ENCODE peak calls at places on chromosome 9, in four cellular contexts. One of them, this sample, is unnamed.
A peak's percentile ranks its signal among the peaks of the same experiment; 100 is the strongest.

GRCh38 chr9:134844821-134845220 is 35.8 kb upstream of the FCN2 start:
- DNase-seq in HL-60: no peak
- DNase-seq in GM12878: no peak
- DNase-seq in K562: no peak
- DNase-seq in this sample: no peak

GRCh38 chr9:96022445-96023031 is 147.0 kb downstream of the ERCC6L2 start:
- DNase-seq in HL-60: no peak
- DNase-seq in GM12878: no peak
- DNase-seq in K562: peak; percentile 67
- DNase-seq in this sample: no peak

GRCh38 chr9:129175825-129176633 is 2.0 kb downstream of the IER5L start:
- DNase-seq in HL-60: peak; percentile 86
- DNase-seq in GM12878: peak; percentile 49
- DNase-seq in K562: peak; percentile 80
- DNase-seq in this sample: peak; percentile 63

GRCh38 chr9:116144038-116144437 is 9.6 kb upstream of the PAPPA start:
- DNase-seq in HL-60: no peak
- DNase-seq in GM12878: no peak
- DNase-seq in K562: no peak
- DNase-seq in this sample: no peak

GRCh38 chr9:135228983-135229625 is 141.6 kb downstream of the OLFM1 start:
- DNase-seq in HL-60: no peak
- DNase-seq in GM12878: no peak
- DNase-seq in K562: no peak
- DNase-seq in this sample: no peak

GRCh38 chr9:92378825-92379535 is 25.4 kb downstream of the OGN start:
- DNase-seq in HL-60: no peak
- DNase-seq in GM12878: no peak
- DNase-seq in K562: no peak
- DNase-seq in this sample: no peak

GRCh38 chr9:21047315-21047714 is 15.9 kb upstream of the HACD4 start:
- DNase-seq in HL-60: no peak
- DNase-seq in GM12878: no peak
- DNase-seq in K562: no peak
- DNase-seq in this sample: no peak

GRCh38 chr9:134378901-134379338 is 52.7 kb downstream of the RXRA start:
- DNase-seq in HL-60: no peak
- DNase-seq in GM12878: no peak
- DNase-seq in K562: no peak
- DNase-seq in this sample: no peak

GRCh38 chr9:124756011-124756410 is 15.1 kb downstream of the NR6A1 start:
- DNase-seq in HL-60: no peak
- DNase-seq in GM12878: no peak
- DNase-seq in K562: no peak
- DNase-seq in this sample: no peak

GRCh38 chr9:35002623-35003022 is 13.1 kb downstream of the DNAJB5 start:
- DNase-seq in HL-60: no peak
- DNase-seq in GM12878: no peak
- DNase-seq in K562: peak; percentile 1
- DNase-seq in this sample: no peak

GRCh38 chr9:36896296-36896695 is 137.8 kb downstream of the PAX5 start:
- DNase-seq in HL-60: no peak
- DNase-seq in GM12878: no peak
- DNase-seq in K562: no peak
- DNase-seq in this sample: no peak

GRCh38 chr9:16530669-16531461 is 339.6 kb downstream of the BNC2 start:
- DNase-seq in HL-60: no peak
- DNase-seq in GM12878: no peak
- DNase-seq in K562: no peak
- DNase-seq in this sample: no peak

GRCh38 chr9:16535555-16535954 is 334.9 kb downstream of the BNC2 start:
- DNase-seq in HL-60: no peak
- DNase-seq in GM12878: no peak
- DNase-seq in K562: no peak
- DNase-seq in this sample: no peak

GRCh38 chr9:16532272-16532671 is 338.2 kb downstream of the BNC2 start:
- DNase-seq in HL-60: no peak
- DNase-seq in GM12878: no peak
- DNase-seq in K562: no peak
- DNase-seq in this sample: no peak

GRCh38 chr9:16532681-16533450 is 337.6 kb downstream of the BNC2 start:
- DNase-seq in HL-60: no peak
- DNase-seq in GM12878: no peak
- DNase-seq in K562: no peak
- DNase-seq in this sample: no peak
- TF ChIP-seq SPI1 in HL-60: no peak
- TF ChIP-seq SPI1 in GM12878: no peak
- TF ChIP-seq SPI1 in K562: no peak
- TF ChIP-seq SPI1 in this sample: no peak

GRCh38 chr9:113343732-113344231 is 3.7 kb upstream of the WDR31 start:
- DNase-seq in HL-60: no peak
- DNase-seq in GM12878: no peak
- DNase-seq in K562: no peak
- DNase-seq in this sample: no peak
- TF ChIP-seq SPI1 in HL-60: no peak
- TF ChIP-seq SPI1 in GM12878: no peak
- TF ChIP-seq SPI1 in K562: no peak
- TF ChIP-seq SPI1 in this sample: no peak

DNA sequence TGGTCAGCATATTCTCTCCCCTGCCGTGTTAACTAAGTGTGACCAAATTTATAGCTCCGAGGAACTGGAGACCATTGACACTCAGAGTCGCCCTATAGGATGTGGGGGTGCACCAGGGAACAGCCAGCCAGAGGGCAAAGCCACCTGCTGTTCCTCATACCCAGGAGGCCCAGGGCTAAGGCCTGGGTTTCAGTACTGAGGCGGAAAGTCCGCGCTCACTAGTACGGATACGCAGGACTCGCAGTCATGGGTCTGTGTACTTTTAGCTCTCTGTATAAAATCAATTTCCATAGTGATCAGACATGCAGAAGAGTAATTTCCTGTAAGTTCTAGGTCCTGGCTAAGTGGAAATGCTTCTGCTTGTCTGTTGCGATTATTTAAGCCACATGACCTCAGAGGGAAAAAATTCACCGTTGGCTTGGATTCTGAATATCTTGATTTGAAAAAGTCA is 247.0 kb downstream of the AOPEP start:
- DNase-seq in HL-60: no peak
- DNase-seq in GM12878: no peak
- DNase-seq in K562: no peak
- DNase-seq in this sample: no peak
- TF ChIP-seq SPI1 in HL-60: no peak
- TF ChIP-seq SPI1 in GM12878: no peak
- TF ChIP-seq SPI1 in K562: no peak
- TF ChIP-seq SPI1 in this sample: no peak

DNA sequence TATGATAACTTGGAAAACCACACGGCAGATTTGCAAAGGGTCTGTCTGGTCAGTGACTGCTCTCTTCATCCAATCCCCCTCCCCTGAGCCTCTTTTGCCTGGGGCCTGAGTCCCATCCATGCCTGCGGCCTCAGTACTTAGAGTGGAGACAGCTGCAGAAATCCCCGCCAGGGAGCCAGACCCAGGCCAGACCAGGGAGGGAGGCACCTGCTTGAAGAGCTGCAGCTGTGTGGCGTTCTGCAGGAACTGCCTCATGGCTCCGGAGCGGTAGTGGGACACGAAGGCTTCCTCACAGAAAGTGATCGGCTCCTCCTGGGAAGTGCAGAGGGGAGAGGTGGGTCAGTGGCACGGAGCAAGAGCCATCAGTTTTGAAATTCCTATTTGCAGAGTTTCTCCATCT is 101.6 kb downstream of the CRB2 start:
- DNase-seq in HL-60: no peak
- DNase-seq in GM12878: no peak
- DNase-seq in K562: no peak
- DNase-seq in this sample: no peak
- TF ChIP-seq SPI1 in HL-60: no peak
- TF ChIP-seq SPI1 in GM12878: no peak
- TF ChIP-seq SPI1 in K562: no peak
- TF ChIP-seq SPI1 in this sample: no peak

GRCh38 chr9:38018964-38019602 is 49.9 kb downstream of the SHB start:
- DNase-seq in HL-60: no peak
- DNase-seq in GM12878: no peak
- DNase-seq in K562: no peak
- DNase-seq in this sample: no peak

GRCh38 chr9:38019731-38020130 is 49.3 kb downstream of the SHB start:
- DNase-seq in HL-60: no peak
- DNase-seq in GM12878: no peak
- DNase-seq in K562: no peak
- DNase-seq in this sample: no peak

GRCh38 chr9:38022203-38022602 is 46.8 kb downstream of the SHB start:
- DNase-seq in HL-60: no peak
- DNase-seq in GM12878: no peak
- DNase-seq in K562: no peak
- DNase-seq in this sample: no peak

GRCh38 chr9:38018230-38018963 is 50.6 kb downstream of the SHB start:
- DNase-seq in HL-60: no peak
- DNase-seq in GM12878: no peak
- DNase-seq in K562: no peak
- DNase-seq in this sample: no peak

DNA sequence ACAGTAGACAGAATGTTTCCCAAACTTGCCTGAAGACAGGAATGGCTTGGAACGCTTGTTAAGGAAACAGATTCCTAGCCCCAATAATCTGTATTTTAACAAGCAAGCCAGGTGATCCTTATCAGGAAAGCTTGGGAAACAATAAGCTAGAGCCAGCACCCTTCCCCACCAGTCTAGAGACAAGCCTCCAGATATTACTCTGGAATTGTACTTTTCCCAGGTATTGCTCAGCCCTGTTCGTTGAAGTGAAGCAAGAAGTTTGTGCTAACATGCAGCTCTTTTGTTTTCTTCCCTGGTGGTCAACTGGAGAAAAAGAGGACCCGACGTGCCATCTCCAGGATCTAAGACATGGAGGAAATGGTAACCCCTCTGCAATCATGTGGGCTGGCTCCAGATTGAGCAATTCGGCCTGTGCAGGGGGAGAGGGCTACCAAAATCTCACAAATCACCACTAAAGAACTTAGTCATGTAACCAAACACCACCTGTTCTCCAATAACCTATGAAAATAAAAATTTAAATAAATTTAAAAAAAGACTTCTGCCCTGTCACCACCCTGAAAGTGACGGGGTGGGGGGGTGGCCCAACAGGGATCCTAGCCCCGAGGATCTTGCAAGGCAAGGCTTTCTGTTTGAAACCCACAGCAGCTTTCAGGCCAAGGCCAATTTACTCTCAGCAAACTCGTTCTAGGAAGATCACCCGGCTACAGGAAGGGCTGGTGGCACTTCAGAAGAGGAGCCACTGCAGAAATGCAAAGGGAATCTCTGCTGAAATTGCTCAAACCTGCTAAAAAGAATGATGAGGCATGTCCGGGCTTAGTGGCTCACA is 48.6 kb downstream of the SHB start:
- DNase-seq in HL-60: peak; percentile 28
- DNase-seq in GM12878: no peak
- DNase-seq in K562: no peak
- DNase-seq in this sample: no peak
- TF ChIP-seq SPI1 in HL-60: no peak
- TF ChIP-seq SPI1 in GM12878: no peak
- TF ChIP-seq SPI1 in K562: no peak
- TF ChIP-seq SPI1 in this sample: no peak

GRCh38 chr9:105328296-105328695 is 83.8 kb downstream of the SLC44A1 start:
- DNase-seq in HL-60: no peak
- DNase-seq in GM12878: no peak
- DNase-seq in K562: no peak
- DNase-seq in this sample: no peak
- TF ChIP-seq SPI1 in HL-60: no peak
- TF ChIP-seq SPI1 in GM12878: no peak
- TF ChIP-seq SPI1 in K562: no peak
- TF ChIP-seq SPI1 in this sample: no peak

This sample was measured in GM12891.